ENCODE peak calls at places on chromosomes 1 and 21, in four cellular contexts. One of them, this sample, is unnamed.

GRCh38 chr1:23453455-23454000 is 29.0 kb upstream of the TCEA3 start:
- DNase-seq in NCI-H774: no peak
- DNase-seq in M059J: no peak
- DNase-seq in GM12891: no peak
- DNase-seq in this sample: no peak

GRCh38 chr1:164630626-164631396 is 71.8 kb downstream of the PBX1 start:
- DNase-seq in NCI-H774: no peak
- DNase-seq in M059J: no peak
- DNase-seq in GM12891: no peak
- DNase-seq in this sample: no peak

GRCh38 chr1:207745285-207745684 is 6.6 kb upstream of the CD46 start:
- DNase-seq in NCI-H774: no peak
- DNase-seq in M059J: peak
- DNase-seq in GM12891: no peak
- DNase-seq in this sample: peak

GRCh38 chr1:226350504-226350865 is 41.5 kb upstream of the LIN9 start:
- DNase-seq in NCI-H774: no peak
- DNase-seq in M059J: no peak
- DNase-seq in GM12891: no peak
- DNase-seq in this sample: no peak

GRCh38 chr1:175826705-175827104 is 83.3 kb upstream of the TNR start:
- DNase-seq in NCI-H774: no peak
- DNase-seq in M059J: no peak
- DNase-seq in GM12891: no peak
- DNase-seq in this sample: no peak

GRCh38 chr1:189596197-189596596 is 881.5 kb downstream of the BRINP3 start:
- DNase-seq in NCI-H774: no peak
- DNase-seq in M059J: no peak
- DNase-seq in GM12891: no peak
- DNase-seq in this sample: no peak

GRCh38 chr1:156920233-156921052 is at the start of gene LRRC71:
- DNase-seq in NCI-H774: peak
- DNase-seq in M059J: peak
- DNase-seq in GM12891: peak
- DNase-seq in this sample: peak

GRCh38 chr1:205515781-205516253 is 11.3 kb downstream of the CDK18 start:
- DNase-seq in NCI-H774: no peak
- DNase-seq in M059J: peak
- DNase-seq in GM12891: no peak
- DNase-seq in this sample: no peak

GRCh38 chr1:33132549-33132948 is 49.3 kb downstream of the TRIM62 start:
- DNase-seq in NCI-H774: no peak
- DNase-seq in M059J: no peak
- DNase-seq in GM12891: no peak
- DNase-seq in this sample: no peak

GRCh38 chr1:33433509-33434362 is 2.8 kb upstream of the PHC2 start:
- DNase-seq in NCI-H774: no peak
- DNase-seq in M059J: peak
- DNase-seq in GM12891: no peak
- DNase-seq in this sample: peak

GRCh38 chr21:41627428-41627827 is 119.5 kb upstream of the TMPRSS2 start:
- DNase-seq in NCI-H774: no peak
- DNase-seq in M059J: no peak
- DNase-seq in GM12891: no peak
- DNase-seq in this sample: peak

This sample was measured in EL.